ENCODE peak calls at places on chromosome 10, in seven cellular contexts. One of them, this sample, is unnamed.

GRCh38 chr10:111249925-111250324 is 173.1 kb downstream of the ADRA2A start:
- DNase-seq in GM12892: no peak
- DNase-seq in SK-N-SH: no peak
- DNase-seq in GM12878: no peak
- DNase-seq in H1: no peak
- DNase-seq in K562: no peak
- DNase-seq in HepG2: no peak
- DNase-seq in this sample: no peak

GRCh38 chr10:18949391-18949790 is 99.2 kb upstream of the MALRD1 start:
- DNase-seq in GM12892: no peak
- DNase-seq in SK-N-SH: no peak
- DNase-seq in GM12878: no peak
- DNase-seq in H1: no peak
- DNase-seq in K562: no peak
- DNase-seq in HepG2: no peak
- DNase-seq in this sample: no peak

GRCh38 chr10:335151-335800 is 200.0 kb downstream of the ZMYND11 start:
- DNase-seq in GM12892: no peak
- DNase-seq in SK-N-SH: no peak
- DNase-seq in GM12878: no peak
- DNase-seq in H1: no peak
- DNase-seq in K562: no peak
- DNase-seq in HepG2: no peak
- DNase-seq in this sample: no peak

GRCh38 chr10:42987575-42987974 is 89.3 kb upstream of the RET start:
- DNase-seq in GM12892: no peak
- DNase-seq in SK-N-SH: no peak
- DNase-seq in GM12878: no peak
- DNase-seq in H1: peak
- DNase-seq in K562: no peak
- DNase-seq in HepG2: no peak
- DNase-seq in this sample: peak

GRCh38 chr10:13503745-13504463 is 24.9 kb downstream of the BEND7 start:
- DNase-seq in GM12892: no peak
- DNase-seq in SK-N-SH: no peak
- DNase-seq in GM12878: no peak
- DNase-seq in H1: no peak
- DNase-seq in K562: no peak
- DNase-seq in HepG2: no peak
- DNase-seq in this sample: no peak

GRCh38 chr10:32692174-32692573 is 246.2 kb downstream of the CCDC7 start:
- DNase-seq in GM12892: no peak
- DNase-seq in SK-N-SH: no peak
- DNase-seq in GM12878: no peak
- DNase-seq in H1: no peak
- DNase-seq in K562: no peak
- DNase-seq in HepG2: peak
- DNase-seq in this sample: no peak

GRCh38 chr10:87547734-87548311 is 43.1 kb downstream of the MINPP1 start:
- DNase-seq in GM12892: no peak
- DNase-seq in SK-N-SH: no peak
- DNase-seq in GM12878: no peak
- DNase-seq in H1: no peak
- DNase-seq in K562: peak
- DNase-seq in HepG2: no peak
- DNase-seq in this sample: no peak

GRCh38 chr10:79022565-79023488 is 45.9 kb upstream of the ZMIZ1 start:
- DNase-seq in GM12892: peak
- DNase-seq in SK-N-SH: peak
- DNase-seq in GM12878: peak
- DNase-seq in H1: peak
- DNase-seq in K562: peak
- DNase-seq in HepG2: peak
- DNase-seq in this sample: no peak

GRCh38 chr10:49512121-49512809 is 26.7 kb downstream of the ERCC6 start:
- DNase-seq in GM12892: no peak
- DNase-seq in SK-N-SH: peak
- DNase-seq in GM12878: no peak
- DNase-seq in H1: no peak
- DNase-seq in K562: peak
- DNase-seq in HepG2: peak
- DNase-seq in this sample: no peak

GRCh38 chr10:74165530-74165901 is 14.5 kb downstream of the ADK start:
- DNase-seq in GM12892: no peak
- DNase-seq in SK-N-SH: no peak
- DNase-seq in GM12878: no peak
- DNase-seq in H1: no peak
- DNase-seq in K562: peak
- DNase-seq in HepG2: no peak
- DNase-seq in this sample: no peak

GRCh38 chr10:74163313-74164068 is 12.5 kb downstream of the ADK start:
- DNase-seq in GM12892: no peak
- DNase-seq in SK-N-SH: no peak
- DNase-seq in GM12878: no peak
- DNase-seq in H1: no peak
- DNase-seq in K562: no peak
- DNase-seq in HepG2: no peak
- DNase-seq in this sample: no peak

GRCh38 chr10:74167443-74167842 is 16.4 kb downstream of the ADK start:
- DNase-seq in GM12892: no peak
- DNase-seq in SK-N-SH: no peak
- DNase-seq in GM12878: no peak
- DNase-seq in H1: no peak
- DNase-seq in K562: no peak
- DNase-seq in HepG2: no peak
- DNase-seq in this sample: no peak

DNA sequence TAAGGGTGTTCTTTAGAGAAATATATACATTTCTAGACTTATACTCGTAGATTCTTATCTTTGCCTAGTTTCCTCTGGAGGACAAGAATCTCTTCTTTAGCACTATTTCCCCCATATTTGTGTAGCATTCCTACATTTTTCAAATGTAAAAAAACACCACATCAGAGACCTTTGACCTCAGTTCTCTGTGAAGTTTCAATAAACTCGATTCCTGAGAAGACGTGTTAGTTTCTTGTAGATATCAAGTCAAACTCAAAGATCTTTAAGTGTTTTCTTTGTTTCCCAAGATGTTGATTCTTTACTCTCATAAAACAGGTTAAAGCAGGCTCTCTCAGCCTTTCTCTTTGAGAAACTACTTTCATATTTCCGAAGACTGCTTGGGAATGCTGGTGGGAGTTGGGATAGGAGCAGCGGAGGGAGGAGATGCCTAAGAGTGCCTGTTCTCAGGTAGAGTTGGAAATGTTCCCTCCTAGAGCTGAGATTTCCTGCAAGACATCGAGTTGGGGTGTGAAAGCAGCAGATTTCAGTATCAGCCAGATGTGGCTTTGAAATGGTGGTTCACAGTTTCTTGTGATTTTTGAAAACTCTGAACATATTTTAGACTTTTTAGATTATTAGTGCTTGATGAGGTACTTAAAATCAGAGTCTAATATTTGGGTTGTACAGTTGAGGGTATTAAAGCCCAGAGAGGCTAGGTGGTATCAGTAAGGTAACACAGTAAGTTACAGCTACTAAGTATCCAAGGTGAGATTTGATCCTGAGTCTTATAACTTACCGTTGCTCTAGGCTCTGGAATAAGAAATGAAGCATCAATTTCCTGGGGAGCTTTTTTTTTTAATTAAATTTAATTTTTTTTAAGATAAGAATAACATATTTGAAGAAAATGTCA is 13.9 kb downstream of the ADK start:
- DNase-seq in GM12892: no peak
- DNase-seq in SK-N-SH: no peak
- DNase-seq in GM12878: no peak
- DNase-seq in H1: no peak
- DNase-seq in K562: no peak
- DNase-seq in HepG2: no peak
- DNase-seq in this sample: no peak
- TF ChIP-seq TAF1 in GM12892: no peak
- TF ChIP-seq TAF1 in SK-N-SH: no peak
- TF ChIP-seq TAF1 in GM12878: no peak
- TF ChIP-seq TAF1 in H1: no peak
- TF ChIP-seq TAF1 in K562: no peak
- TF ChIP-seq TAF1 in HepG2: no peak
- TF ChIP-seq TAF1 in this sample: no peak

DNA sequence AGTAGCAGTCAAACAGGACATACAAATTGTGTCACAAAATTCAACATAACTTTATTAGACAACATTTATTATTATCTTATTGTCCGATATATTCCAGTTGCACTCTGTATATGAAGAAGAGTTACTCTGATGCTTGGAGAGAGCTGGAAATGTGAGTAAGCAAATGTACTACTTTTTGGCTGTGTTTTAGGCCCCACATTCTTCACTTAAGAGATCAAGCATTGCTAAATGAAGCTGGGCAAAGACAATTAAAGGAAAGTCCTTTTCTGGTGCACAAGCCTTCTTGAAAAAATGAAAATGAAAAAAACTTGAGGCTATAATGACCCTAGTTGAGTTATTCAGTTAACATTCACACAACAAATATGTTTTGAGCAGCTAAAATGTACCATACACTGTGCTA is 26.1 kb downstream of the MYPN start:
- DNase-seq in GM12892: no peak
- DNase-seq in SK-N-SH: no peak
- DNase-seq in GM12878: no peak
- DNase-seq in H1: no peak
- DNase-seq in K562: no peak
- DNase-seq in HepG2: no peak
- DNase-seq in this sample: no peak
- TF ChIP-seq POLR2AphosphoS5 in GM12892: no peak
- TF ChIP-seq POLR2AphosphoS5 in SK-N-SH: no peak
- TF ChIP-seq POLR2AphosphoS5 in GM12878: no peak
- TF ChIP-seq POLR2AphosphoS5 in H1: no peak
- TF ChIP-seq POLR2AphosphoS5 in K562: no peak
- TF ChIP-seq POLR2AphosphoS5 in HepG2: no peak
- TF ChIP-seq POLR2AphosphoS5 in this sample: no peak

DNA sequence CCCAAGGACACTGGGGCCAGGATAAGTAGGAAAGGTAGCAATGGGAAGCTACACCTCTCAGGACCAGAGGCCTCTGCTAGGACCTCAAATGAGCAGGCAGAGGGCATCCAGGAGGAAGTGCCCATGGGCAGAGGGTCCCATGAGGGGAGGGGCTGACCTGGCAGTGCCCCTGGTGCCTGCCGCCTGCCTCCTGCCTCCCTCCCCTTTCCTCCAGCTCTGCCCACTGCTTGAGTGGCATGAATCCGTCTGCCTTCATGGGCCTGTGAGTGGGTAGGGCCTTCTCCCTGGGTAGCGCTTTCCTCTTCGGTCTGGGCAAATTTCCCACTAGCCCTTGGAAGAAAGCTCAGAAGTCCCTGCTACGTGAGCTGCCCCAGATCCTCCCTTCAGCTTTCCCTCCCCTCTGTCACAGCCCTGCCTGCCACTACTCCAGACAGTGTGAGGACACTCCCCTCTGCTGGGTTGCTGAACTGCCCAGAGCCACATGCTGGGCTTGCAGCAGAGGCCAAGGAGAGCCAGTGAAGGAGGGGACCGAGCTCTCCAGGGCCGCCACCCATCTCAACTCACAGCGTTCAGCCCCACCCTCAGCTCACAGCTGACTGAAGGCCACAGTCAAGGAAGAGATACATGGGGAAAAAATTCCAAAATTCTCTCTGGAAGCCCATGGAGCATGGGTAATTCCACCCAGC is 141.4 kb downstream of the ARHGAP22 start:
- DNase-seq in GM12892: no peak
- DNase-seq in SK-N-SH: peak
- DNase-seq in GM12878: no peak
- DNase-seq in H1: peak
- DNase-seq in K562: peak
- DNase-seq in HepG2: no peak
- DNase-seq in this sample: no peak
- TF ChIP-seq TAF1 in GM12892: no peak
- TF ChIP-seq TAF1 in SK-N-SH: no peak
- TF ChIP-seq TAF1 in GM12878: no peak
- TF ChIP-seq TAF1 in H1: no peak
- TF ChIP-seq TAF1 in K562: no peak
- TF ChIP-seq TAF1 in HepG2: no peak
- TF ChIP-seq TAF1 in this sample: no peak

GRCh38 chr10:11292576-11293302 is 275.1 kb downstream of the CELF2 start:
- DNase-seq in GM12892: no peak
- DNase-seq in SK-N-SH: no peak
- DNase-seq in GM12878: no peak
- DNase-seq in H1: no peak
- DNase-seq in K562: no peak
- DNase-seq in HepG2: no peak
- DNase-seq in this sample: no peak

GRCh38 chr10:11294831-11295230 is 277.2 kb downstream of the CELF2 start:
- DNase-seq in GM12892: no peak
- DNase-seq in SK-N-SH: no peak
- DNase-seq in GM12878: no peak
- DNase-seq in H1: no peak
- DNase-seq in K562: no peak
- DNase-seq in HepG2: no peak
- DNase-seq in this sample: no peak

GRCh38 chr10:11295492-11295891 is 277.8 kb downstream of the CELF2 start:
- DNase-seq in GM12892: no peak
- DNase-seq in SK-N-SH: no peak
- DNase-seq in GM12878: no peak
- DNase-seq in H1: no peak
- DNase-seq in K562: no peak
- DNase-seq in HepG2: no peak
- DNase-seq in this sample: no peak

GRCh38 chr10:11290156-11290890 is 272.7 kb downstream of the CELF2 start:
- DNase-seq in GM12892: no peak
- DNase-seq in SK-N-SH: no peak
- DNase-seq in GM12878: no peak
- DNase-seq in H1: peak
- DNase-seq in K562: no peak
- DNase-seq in HepG2: no peak
- DNase-seq in this sample: no peak

GRCh38 chr10:11293332-11293731 is 275.7 kb downstream of the CELF2 start:
- DNase-seq in GM12892: no peak
- DNase-seq in SK-N-SH: no peak
- DNase-seq in GM12878: no peak
- DNase-seq in H1: no peak
- DNase-seq in K562: no peak
- DNase-seq in HepG2: no peak
- DNase-seq in this sample: no peak
- TF ChIP-seq POLR2AphosphoS5 in GM12892: no peak
- TF ChIP-seq POLR2AphosphoS5 in SK-N-SH: no peak
- TF ChIP-seq POLR2AphosphoS5 in GM12878: no peak
- TF ChIP-seq POLR2AphosphoS5 in H1: no peak
- TF ChIP-seq POLR2AphosphoS5 in K562: no peak
- TF ChIP-seq POLR2AphosphoS5 in HepG2: no peak
- TF ChIP-seq POLR2AphosphoS5 in this sample: no peak

This sample was measured in GM12891.